ENCODE peak calls at places on chromosomes 6 and 20, in ten cellular contexts. D is thoracic aorta; B is cardiac muscle cell; G is adipocyte; P is CD8-positive, alpha-beta T cell; O is effector memory CD4-positive, alpha-beta T cell; R is vagina; C is GM23248; J is OCI-LY7; I is BE2C. S is an unnamed sample.

GRCh38 chr20:46544576-46544975 is 5.9 kb downstream of the OCSTAMP start:
- DNase-seq in D (no peak), B (no peak), G (peak; percentile 6), P (no peak), O (no peak), R (no peak), C (peak; percentile 10), J (no peak), I (no peak), S (no peak)

GRCh38 chr6:89615882-89616281 is 22.7 kb downstream of the LYRM2 start:
- DNase-seq in D (no peak), B (no peak), G (no peak), P (no peak), O (no peak), R (no peak), C (no peak), J (no peak), I (no peak), S (no peak)

GRCh38 chr20:57326667-57327455 is 2.7 kb upstream of the SPO11 start:
- DNase-seq in D (no peak), B (peak; percentile 26), G (no peak), P (no peak), O (no peak), R (no peak), C (no peak), J (peak; percentile 89), I (no peak), S (peak; percentile 51)

GRCh38 chr6:2899596-2899995 is 3.5 kb downstream of the SERPINB9 start:
- DNase-seq in D (no peak), B (no peak), G (no peak), P (no peak), O (no peak), R (no peak), C (no peak), J (no peak), I (no peak), S (no peak)

GRCh38 chr6:46113370-46113769 is 16.4 kb upstream of the ENPP4 start:
- DNase-seq in D (no peak), B (no peak), G (no peak), P (no peak), O (no peak), R (no peak), C (no peak), J (no peak), I (no peak), S (no peak)

GRCh38 chr6:167744681-167745659 is 81.7 kb upstream of the AFDN start:
- DNase-seq in D (no peak), B (no peak), G (no peak), P (no peak), O (no peak), R (no peak), C (no peak), J (no peak), I (no peak), S (peak; percentile 19)

GRCh38 chr6:84583784-84584183 is 180.6 kb downstream of the TBX18 start:
- DNase-seq in D (no peak), B (peak; percentile 8), G (no peak), P (no peak), O (no peak), R (no peak), C (peak; percentile 3), J (no peak), I (no peak), S (no peak)

GRCh38 chr6:66849843-66850242 is 1142.8 kb upstream of the EYS start:
- DNase-seq in D (no peak), B (no peak), G (no peak), P (no peak), O (no peak), R (no peak), C (no peak), J (no peak), I (no peak), S (no peak)

GRCh38 chr6:137424243-137424642 is 70.0 kb downstream of the OLIG3 start:
- DNase-seq in D (no peak), B (no peak), G (no peak), P (no peak), O (no peak), R (no peak), C (no peak), J (peak; percentile 74), I (no peak), S (no peak)

GRCh38 chr6:97095466-97095865 is 170.9 kb downstream of the KLHL32 start:
- DNase-seq in D (no peak), B (no peak), G (no peak), P (no peak), O (no peak), R (no peak), C (peak; percentile 9), J (no peak), I (no peak), S (no peak)

GRCh38 chr6:50721978-50722377 is 8.7 kb downstream of the TFAP2D start:
- DNase-seq in D (no peak), B (no peak), G (no peak), P (no peak), O (no peak), R (no peak), C (no peak), J (no peak), I (no peak), S (no peak)

DNA sequence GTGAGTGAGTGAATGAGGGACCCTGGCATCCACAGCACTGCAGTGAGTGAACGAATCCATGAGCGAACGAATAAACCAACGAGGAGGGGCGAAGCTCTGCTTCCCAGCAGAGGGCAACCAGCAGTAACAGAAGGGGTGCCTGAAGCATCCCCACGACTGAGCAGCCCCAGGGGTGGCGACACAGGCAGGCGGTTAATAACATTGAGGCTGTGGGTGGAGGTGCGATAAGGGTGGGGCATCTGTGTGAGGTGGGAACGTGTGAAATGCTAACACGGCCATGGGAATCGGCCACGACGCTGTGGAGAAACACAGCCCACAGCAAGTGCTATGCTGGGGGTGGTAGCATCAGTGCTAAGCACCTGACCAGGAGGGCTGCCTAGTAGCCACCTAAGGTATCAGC is 75.9 kb downstream of the TAF4 start:
- DNase-seq in D (no peak), B (no peak), G (no peak), P (peak; percentile 19), O (no peak), R (no peak), C (no peak), J (no peak), I (no peak), S (no peak)
- H3K9me3 ChIP-seq in D (peaks cover 11% of the 10 kb centered on the region), B (no peaks in the 10 kb centered on the region), G (peaks cover 13% of the 10 kb centered on the region), P (peaks cover 5% of the 10 kb centered on the region), O (peaks cover 3% of the 10 kb centered on the region), R (peaks cover 3% of the 10 kb centered on the region), C (no peaks in the 10 kb centered on the region), J (no peaks in the 10 kb centered on the region), I (no peaks in the 10 kb centered on the region), S (no peaks in the 10 kb centered on the region)

GRCh38 chr6:298233-299049 is 6.2 kb downstream of the DUSP22 start:
- DNase-seq in D (no peak), B (no peak), G (no peak), P (no peak), O (no peak), R (no peak), C (no peak), J (peak; percentile 54), I (no peak), S (no peak)
- H3K9me3 ChIP-seq in D (no peaks in the 10 kb centered on the region), B (peaks cover 5% of the 10 kb centered on the region), G (no peaks in the 10 kb centered on the region), P (no peaks in the 10 kb centered on the region), O (no peaks in the 10 kb centered on the region), R (no peaks in the 10 kb centered on the region), C (no peaks in the 10 kb centered on the region), J (no peaks in the 10 kb centered on the region), I (no peaks in the 10 kb centered on the region), S (no peaks in the 10 kb centered on the region)

DNA sequence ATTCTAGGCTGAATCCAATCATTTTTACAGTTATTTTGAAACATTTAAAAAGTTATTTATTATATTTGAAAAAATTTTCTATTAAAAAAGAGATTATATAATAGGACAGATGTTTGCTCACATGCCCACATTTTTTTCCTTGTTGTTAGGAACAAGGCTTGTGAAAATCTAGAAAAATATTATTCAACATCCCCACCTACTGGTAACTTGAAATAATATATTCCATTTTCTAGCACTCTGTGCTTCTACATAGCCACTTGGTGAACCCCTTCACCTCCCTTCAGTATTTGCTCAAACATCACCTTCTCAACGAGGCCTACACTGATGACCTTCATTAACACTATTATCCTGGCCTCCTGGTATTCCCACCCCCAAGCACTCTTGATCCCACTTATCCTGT is 18.4 kb upstream of the GPRC6A start:
- DNase-seq in D (no peak), B (peak; percentile 30), G (peak; percentile 70), P (no peak), O (no peak), R (no peak), C (peak; percentile 64), J (peak; percentile 30), I (no peak), S (no peak)
- H3K9me3 ChIP-seq in D (no peaks in the 10 kb centered on the region), B (no peaks in the 10 kb centered on the region), G (no peaks in the 10 kb centered on the region), P (no peaks in the 10 kb centered on the region), O (no peaks in the 10 kb centered on the region), R (no peaks in the 10 kb centered on the region), C (no peaks in the 10 kb centered on the region), J (no peaks in the 10 kb centered on the region), I (no peaks in the 10 kb centered on the region), S (no peaks in the 10 kb centered on the region)

DNA sequence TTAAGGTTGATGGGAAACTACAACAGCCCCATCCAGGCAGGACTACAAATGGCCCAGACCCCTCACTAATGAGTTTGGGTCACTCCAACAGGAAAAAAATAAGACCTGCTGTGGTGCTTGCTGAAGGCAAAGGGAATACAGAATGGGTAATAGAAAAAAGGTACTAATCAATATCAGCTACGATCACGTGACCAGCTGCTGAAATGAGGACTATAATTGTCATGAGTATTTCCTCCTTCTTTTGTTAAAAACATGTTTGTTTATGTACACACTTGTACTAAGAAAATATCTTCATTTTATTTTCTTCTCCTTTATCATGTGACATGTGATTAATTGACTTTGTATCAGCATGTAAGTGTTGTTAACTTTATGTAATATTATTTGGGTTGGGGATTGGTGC is 199.9 kb downstream of the GJA1 start:
- DNase-seq in D (no peak), B (no peak), G (no peak), P (no peak), O (no peak), R (no peak), C (no peak), J (no peak), I (no peak), S (no peak)
- H3K9me3 ChIP-seq in D (peaks cover 14% of the 10 kb centered on the region), B (no peaks in the 10 kb centered on the region), G (peaks cover 47% of the 10 kb centered on the region), P (no peaks in the 10 kb centered on the region), O (no peaks in the 10 kb centered on the region), R (peaks cover 11% of the 10 kb centered on the region), C (peaks cover 6% of the 10 kb centered on the region), J (peaks cover 10% of the 10 kb centered on the region), I (no peaks in the 10 kb centered on the region), S (peaks cover 3% of the 10 kb centered on the region)

GRCh38 chr20:15676815-15677214 is 896.4 kb downstream of the KIF16B start:
- DNase-seq in D (no peak), B (no peak), G (no peak), P (no peak), O (no peak), R (no peak), C (no peak), J (no peak), I (no peak), S (no peak)
- H3K9me3 ChIP-seq in D (no peaks in the 10 kb centered on the region), B (no peaks in the 10 kb centered on the region), G (no peaks in the 10 kb centered on the region), P (no peaks in the 10 kb centered on the region), O (no peaks in the 10 kb centered on the region), R (no peaks in the 10 kb centered on the region), C (no peaks in the 10 kb centered on the region), J (no peaks in the 10 kb centered on the region), I (no peaks in the 10 kb centered on the region), S (no peaks in the 10 kb centered on the region)

DNA sequence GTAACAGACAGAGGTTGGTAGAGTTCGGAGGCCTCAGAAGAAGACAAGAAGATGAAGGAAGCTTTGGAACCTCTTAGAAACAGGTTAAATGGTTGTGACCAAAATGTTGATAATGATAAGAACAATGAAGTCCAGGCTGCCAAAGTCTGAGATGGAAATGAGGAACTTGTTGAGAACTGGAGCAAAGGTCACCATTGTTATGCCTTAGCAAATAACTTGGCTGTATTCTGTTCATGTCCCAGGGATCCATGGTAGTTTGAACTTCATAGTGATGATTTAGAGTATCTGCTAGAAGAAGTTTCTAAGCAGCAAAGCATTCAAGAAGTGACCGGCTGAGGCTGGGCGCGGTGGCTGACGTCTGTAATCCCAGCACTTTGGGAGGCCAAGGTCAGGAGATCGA is 11.1 kb upstream of the LSM14B start:
- DNase-seq in D (no peak), B (no peak), G (no peak), P (no peak), O (no peak), R (no peak), C (no peak), J (no peak), I (no peak), S (no peak)
- H3K9me3 ChIP-seq in D (peaks cover 54% of the 10 kb centered on the region), B (no peaks in the 10 kb centered on the region), G (peaks cover 47% of the 10 kb centered on the region), P (peaks cover 56% of the 10 kb centered on the region), O (peaks cover 40% of the 10 kb centered on the region), R (peaks cover 15% of the 10 kb centered on the region), C (no peaks in the 10 kb centered on the region), J (peaks cover 16% of the 10 kb centered on the region), I (peaks cover 11% of the 10 kb centered on the region), S (peaks cover 4% of the 10 kb centered on the region)

S was measured in Peyer's patch.